ENCODE peak calls at places on chromosome 2, in ten cellular contexts. Y is PC-9, J is PC-3, H is OCI-LY7, I is GM23338, R is MM.1S, N is GM23248, A is hepatocyte, X is SK-N-SH, E is HCT116. K is an unnamed sample.

GRCh38 chr2:70357076-70358071 is 55.5 kb upstream of the FAM136A start:
- DNase-seq in I (peak; percentile 46), J (peak; percentile 76), Y (peak; percentile 65), N (peak; percentile 82), R (no peak), A (no peak), E (no peak), H (no peak), X (no peak), K (no peak)

GRCh38 chr2:23019476-23019875 is 365.5 kb upstream of the KLHL29 start:
- DNase-seq in J (no peak), E (no peak), A (no peak), X (no peak), Y (no peak), I (no peak), N (no peak), R (no peak), H (no peak), K (no peak)

GRCh38 chr2:240278661-240279060 is 138.2 kb upstream of the OTOS start:
- DNase-seq in J (no peak), Y (no peak), E (no peak), A (no peak), N (peak; percentile 41), R (no peak), H (no peak), X (no peak), I (no peak), K (no peak)

GRCh38 chr2:158902005-158902398 is 66.4 kb upstream of the TANC1 start:
- DNase-seq in I (no peak), A (no peak), X (no peak), J (no peak), N (no peak), R (no peak), Y (no peak), H (no peak), E (no peak), K (no peak)

GRCh38 chr2:71609029-71609428 is 155.7 kb downstream of the DYSF start:
- DNase-seq in X (peak; percentile 14), A (no peak), R (no peak), I (no peak), N (no peak), J (no peak), Y (peak; percentile 16), H (no peak), E (no peak), K (no peak)

GRCh38 chr2:225041210-225041870 is 928 bp downstream of the DOCK10 start:
- DNase-seq in X (peak; percentile 44), N (peak; percentile 67), R (peak; percentile 90), A (no peak), Y (peak; percentile 38), E (no peak), I (peak; percentile 47), J (peak; percentile 44), H (peak; percentile 77), K (no peak)

GRCh38 chr2:169709970-169710369 is 15.7 kb downstream of the PHOSPHO2 start:
- DNase-seq in E (no peak), I (no peak), X (no peak), J (no peak), Y (no peak), N (no peak), H (no peak), A (no peak), R (no peak), K (no peak)

GRCh38 chr2:144832048-144832447 is 312.1 kb upstream of the ZEB2 start:
- DNase-seq in N (no peak), X (no peak), E (no peak), I (no peak), R (no peak), H (no peak), J (no peak), A (no peak), Y (no peak), K (no peak)

GRCh38 chr2:217996345-217996744 is 6.5 kb downstream of the TNS1 start:
- DNase-seq in A (no peak), Y (peak; percentile 24), N (peak; percentile 92), X (no peak), R (no peak), J (peak; percentile 55), H (no peak), I (no peak), E (no peak), K (no peak)

GRCh38 chr2:53672881-53673522 is 94.6 kb upstream of the CHAC2 start:
- DNase-seq in R (no peak), J (no peak), A (no peak), N (peak; percentile 55), H (no peak), E (no peak), Y (no peak), I (no peak), X (no peak), K (no peak)

GRCh38 chr2:109419960-109420370 is 193.8 kb downstream of the SEPTIN10 start:
- DNase-seq in A (no peak), X (peak; percentile 73), N (peak; percentile 55), E (no peak), J (peak; percentile 25), I (no peak), R (no peak), Y (no peak), H (no peak), K (no peak)

GRCh38 chr2:113036763-113037162 is 15.9 kb downstream of the IL36B start:
- DNase-seq in I (no peak), A (no peak), N (no peak), E (no peak), J (no peak), Y (no peak), R (no peak), H (no peak), X (no peak), K (no peak)

GRCh38 chr2:199405241-199405640 is 52.5 kb downstream of the SATB2 start:
- DNase-seq in J (peak; percentile 18), H (no peak), A (no peak), Y (no peak), R (no peak), E (peak; percentile 27), N (peak; percentile 28), I (peak; percentile 90), X (no peak), K (peak; percentile 46)

GRCh38 chr2:39487398-39488250 is 50.5 kb upstream of the MAP4K3 start:
- DNase-seq in R (no peak), N (peak; percentile 53), A (no peak), E (no peak), X (no peak), H (no peak), I (peak; percentile 50), J (peak; percentile 74), Y (no peak), K (no peak)

GRCh38 chr2:40630035-40630434 is 178.1 kb upstream of the SLC8A1 start:
- DNase-seq in H (no peak), N (no peak), J (no peak), I (no peak), R (no peak), E (no peak), Y (no peak), A (no peak), X (no peak), K (no peak)
- H3K9me2 ChIP-seq in H (no peaks in the 10 kb centered on the region), N (no peaks in the 10 kb centered on the region), J (no peaks in the 10 kb centered on the region), I (no peaks in the 10 kb centered on the region), R (no peaks in the 10 kb centered on the region), E (no peaks in the 10 kb centered on the region), Y (no peaks in the 10 kb centered on the region), A (no peaks in the 10 kb centered on the region), X (no peaks in the 10 kb centered on the region), K (no peaks in the 10 kb centered on the region)

GRCh38 chr2:106293379-106293778 is 99.3 kb upstream of the UXS1 start:
- DNase-seq in N (no peak), Y (no peak), E (no peak), H (no peak), R (no peak), I (no peak), J (no peak), X (no peak), A (no peak), K (no peak)

GRCh38 chr2:106284691-106285202 is 90.6 kb upstream of the UXS1 start:
- DNase-seq in N (no peak), H (no peak), I (no peak), J (no peak), X (no peak), Y (no peak), E (no peak), R (no peak), A (no peak), K (no peak)

GRCh38 chr2:106285237-106285829 is 91.2 kb upstream of the UXS1 start:
- DNase-seq in E (no peak), Y (no peak), X (no peak), R (no peak), J (no peak), N (no peak), I (no peak), A (no peak), H (no peak), K (no peak)

GRCh38 chr2:106292627-106293026 is 98.5 kb upstream of the UXS1 start:
- DNase-seq in E (no peak), J (no peak), H (no peak), X (no peak), Y (no peak), N (no peak), A (no peak), I (no peak), R (no peak), K (no peak)

GRCh38 chr2:106288873-106289272 is 94.8 kb upstream of the UXS1 start:
- DNase-seq in A (no peak), Y (no peak), X (no peak), R (no peak), N (no peak), J (no peak), I (no peak), H (no peak), E (no peak), K (no peak)
- H3K9me2 ChIP-seq in A (no peaks in the 10 kb centered on the region), Y (no peaks in the 10 kb centered on the region), X (no peaks in the 10 kb centered on the region), R (no peaks in the 10 kb centered on the region), N (no peaks in the 10 kb centered on the region), J (no peaks in the 10 kb centered on the region), I (no peaks in the 10 kb centered on the region), H (no peaks in the 10 kb centered on the region), E (no peaks in the 10 kb centered on the region), K (no peaks in the 10 kb centered on the region)

GRCh38 chr2:16094851-16095250 is 154.5 kb downstream of the MYCN start:
- DNase-seq in N (no peak), Y (no peak), X (peak; percentile 9), I (no peak), R (no peak), A (no peak), H (no peak), J (no peak), E (no peak), K (no peak)
- H3K9me2 ChIP-seq in N (no peaks in the 10 kb centered on the region), Y (no peaks in the 10 kb centered on the region), X (no peaks in the 10 kb centered on the region), I (peaks cover 8% of the 10 kb centered on the region), R (no peaks in the 10 kb centered on the region), A (no peaks in the 10 kb centered on the region), H (no peaks in the 10 kb centered on the region), J (no peaks in the 10 kb centered on the region), E (no peaks in the 10 kb centered on the region), K (no peaks in the 10 kb centered on the region)

GRCh38 chr2:79189465-79189864 is 29.9 kb upstream of the REG3A start:
- DNase-seq in X (no peak), J (no peak), R (no peak), N (no peak), E (no peak), A (no peak), I (peak; percentile 13), Y (no peak), H (no peak), K (no peak)

GRCh38 chr2:79191816-79192215 is 32.3 kb upstream of the REG3A start:
- DNase-seq in H (no peak), I (no peak), X (no peak), R (no peak), Y (no peak), J (no peak), E (no peak), A (no peak), N (no peak), K (no peak)

GRCh38 chr2:79191081-79191480 is 31.5 kb upstream of the REG3A start:
- DNase-seq in I (no peak), H (no peak), R (no peak), E (no peak), N (no peak), A (peak; percentile 6), X (no peak), Y (no peak), J (no peak), K (no peak)
- H3K9me2 ChIP-seq in I (no peaks in the 10 kb centered on the region), H (no peaks in the 10 kb centered on the region), R (no peaks in the 10 kb centered on the region), E (no peaks in the 10 kb centered on the region), N (no peaks in the 10 kb centered on the region), A (no peaks in the 10 kb centered on the region), X (no peaks in the 10 kb centered on the region), Y (no peaks in the 10 kb centered on the region), J (no peaks in the 10 kb centered on the region), K (no peaks in the 10 kb centered on the region)